ENCODE peak calls at places on chromosomes 2 and 18, in nine cellular contexts. D is foreskin fibroblast, L is psoas muscle, G is fibroblast of the aortic adventitia, U is K562, I is AG10803, J is fibroblast of lung, K is PC-9, Z is neural progenitor cell. A is an unnamed sample.
A peak's percentile ranks its signal among the peaks of the same experiment; 100 is the strongest.

GRCh38 chr2:182666674-182667320 is 49.3 kb upstream of the DNAJC10 start:
- DNase-seq in D (peak; percentile 54), L (no peak), G (peak; percentile 46), U (peak; percentile 39), I (peak; percentile 10), J (peak; percentile 40), K (no peak), Z (peak; percentile 39), A (peak; percentile 47)

GRCh38 chr2:101860157-101860556 is 131.6 kb upstream of the IL1R2 start:
- DNase-seq in D (no peak), L (no peak), G (no peak), U (no peak), I (no peak), J (no peak), K (no peak), Z (no peak), A (no peak)

GRCh38 chr2:150878347-150878746 is 383.3 kb downstream of the RBM43 start:
- DNase-seq in D (peak; percentile 86), L (no peak), G (peak; percentile 39), U (no peak), I (peak; percentile 37), J (peak; percentile 54), K (no peak), Z (no peak), A (no peak)

GRCh38 chr2:9207641-9208301 is 1.2 kb downstream of the ASAP2 start:
- DNase-seq in D (no peak), L (peak; percentile 16), G (peak; percentile 38), U (no peak), I (no peak), J (no peak), K (peak; percentile 29), Z (peak; percentile 27), A (peak; percentile 57)

GRCh38 chr2:203999844-204000243 is 63.3 kb downstream of the ICOS start:
- DNase-seq in D (no peak), L (no peak), G (no peak), U (no peak), I (no peak), J (no peak), K (no peak), Z (no peak), A (no peak)

GRCh38 chr18:46055841-46056240 is 16.2 kb downstream of the PSTPIP2 start:
- DNase-seq in D (no peak), L (no peak), G (no peak), U (no peak), I (no peak), J (no peak), K (no peak), Z (no peak), A (no peak)

GRCh38 chr18:27808678-27809077 is 368.3 kb downstream of the CDH2 start:
- DNase-seq in D (no peak), L (no peak), G (no peak), U (no peak), I (no peak), J (no peak), K (no peak), Z (no peak), A (no peak)

GRCh38 chr2:160225722-160226121 is 25.6 kb upstream of the ITGB6 start:
- DNase-seq in D (no peak), L (no peak), G (no peak), U (no peak), I (no peak), J (no peak), K (peak; percentile 42), Z (no peak), A (no peak)

GRCh38 chr2:23537991-23538390 is 153.0 kb downstream of the KLHL29 start:
- DNase-seq in D (peak; percentile 74), L (no peak), G (peak; percentile 40), U (no peak), I (peak; percentile 43), J (peak; percentile 37), K (no peak), Z (no peak), A (no peak)

GRCh38 chr2:188922191-188922590 is 52.0 kb upstream of the COL3A1 start:
- DNase-seq in D (peak; percentile 32), L (no peak), G (peak; percentile 27), U (no peak), I (no peak), J (no peak), K (no peak), Z (no peak), A (no peak)

GRCh38 chr2:65620524-65620923 is 188.1 kb upstream of the SPRED2 start:
- DNase-seq in D (no peak), L (no peak), G (no peak), U (no peak), I (no peak), J (peak; percentile 17), K (no peak), Z (peak; percentile 25), A (no peak)

GRCh38 chr2:239770240-239770639 is 254.9 kb downstream of the NDUFA10 start:
- DNase-seq in D (no peak), L (no peak), G (no peak), U (no peak), I (no peak), J (no peak), K (no peak), Z (no peak), A (no peak)

GRCh38 chr2:64328415-64328722 is 125.6 kb upstream of the LGALSL start:
- DNase-seq in D (no peak), L (no peak), G (no peak), U (no peak), I (no peak), J (no peak), K (no peak), Z (no peak), A (no peak)

GRCh38 chr2:64327510-64328414 is 126.2 kb upstream of the LGALSL start:
- DNase-seq in D (peak; percentile 43), L (no peak), G (no peak), U (no peak), I (peak; percentile 4), J (peak; percentile 30), K (no peak), Z (peak; percentile 58), A (peak; percentile 40)

GRCh38 chr2:64325852-64326577 is 127.9 kb upstream of the LGALSL start:
- DNase-seq in D (no peak), L (no peak), G (no peak), U (no peak), I (no peak), J (no peak), K (no peak), Z (no peak), A (no peak)

GRCh38 chr2:64326578-64327050 is 127.3 kb upstream of the LGALSL start:
- DNase-seq in D (no peak), L (no peak), G (no peak), U (no peak), I (no peak), J (no peak), K (no peak), Z (no peak), A (no peak)

DNA sequence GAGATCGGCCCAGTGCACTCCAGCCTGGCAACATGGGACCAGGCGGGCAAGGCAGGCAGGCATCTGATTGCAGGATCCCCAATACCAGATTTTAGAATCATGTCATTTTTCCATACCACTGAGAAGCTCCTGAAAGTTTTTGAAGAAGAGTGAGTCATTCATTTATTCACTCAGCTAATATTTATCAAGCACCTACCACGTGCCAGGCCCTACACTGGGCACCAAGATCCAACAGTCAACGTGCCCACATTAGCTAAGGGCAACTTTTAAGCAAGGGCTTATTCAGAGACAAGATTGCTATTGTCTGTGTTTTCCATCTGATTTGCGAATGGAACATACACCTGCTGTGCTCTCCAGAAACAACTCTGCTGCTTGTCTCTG is 126.8 kb upstream of the LGALSL start:
- DNase-seq in D (no peak), L (no peak), G (no peak), U (no peak), I (no peak), J (no peak), K (no peak), Z (no peak), A (no peak)
- H3K4me3 ChIP-seq in D (no peak overlapping the region), L (no peak overlapping the region), G (no peak overlapping the region), U (no peak overlapping the region), I (no peak overlapping the region), J (no peak overlapping the region), K (no peak overlapping the region), Z (no peak overlapping the region), A (no peak overlapping the region)

DNA sequence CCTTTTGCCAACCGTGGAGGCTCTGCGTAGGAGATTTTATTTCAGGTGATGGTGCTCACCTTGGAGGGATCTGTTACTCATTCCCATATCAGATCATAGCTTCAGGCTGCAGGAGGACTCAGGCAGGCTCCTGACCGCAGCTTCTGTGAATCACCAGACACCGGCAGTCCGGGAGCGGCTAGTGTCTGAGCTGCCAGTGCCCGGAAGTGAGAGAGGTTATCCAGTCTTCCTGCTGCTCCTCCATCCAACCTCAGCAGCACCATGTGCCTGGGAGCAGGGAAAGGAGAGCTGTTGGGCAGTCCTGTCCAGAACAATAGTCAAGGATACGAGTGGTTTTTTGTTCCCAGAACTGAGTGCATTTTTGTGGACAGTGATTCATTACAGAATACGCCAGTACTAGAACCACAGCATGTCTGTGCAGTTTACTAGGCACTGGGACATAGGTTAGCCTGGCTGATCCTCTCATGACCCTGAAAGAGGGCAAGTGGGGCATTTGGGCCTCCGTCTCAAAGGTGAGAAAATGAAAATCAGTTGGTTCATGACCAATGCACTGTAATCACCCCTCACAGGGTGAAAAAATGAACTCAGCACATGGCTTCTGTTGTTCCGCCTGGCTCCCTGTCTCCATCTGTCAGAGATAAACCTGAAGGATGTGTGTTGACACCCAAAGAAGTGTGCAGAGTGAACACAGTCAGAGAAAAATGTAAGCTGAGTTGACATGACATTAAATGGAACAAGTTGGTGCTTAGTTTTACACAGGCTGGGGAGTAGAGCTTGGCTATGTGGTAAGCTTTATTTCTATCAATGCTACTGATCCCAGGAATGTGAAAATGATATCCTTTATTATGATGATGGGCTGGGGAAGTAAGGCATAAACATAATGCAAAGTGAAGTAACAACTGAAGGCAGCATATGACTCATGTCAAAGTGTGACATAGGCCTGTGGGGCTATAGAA is 12.2 kb downstream of the FHOD3 start:
- DNase-seq in D (peak; percentile 98), L (peak; percentile 67), G (peak; percentile 99), U (no peak), I (peak; percentile 100), J (peak; percentile 89), K (peak; percentile 92), Z (no peak), A (peak; percentile 17)
- H3K4me3 ChIP-seq in D (no peak overlapping the region), L (no peak overlapping the region), G (no peak overlapping the region), U (no peak overlapping the region), I (peak overlapping the region; percentile 15), J (no peak overlapping the region), K (peak overlapping the region; percentile 41), Z (no peak overlapping the region), A (no peak overlapping the region)

DNA sequence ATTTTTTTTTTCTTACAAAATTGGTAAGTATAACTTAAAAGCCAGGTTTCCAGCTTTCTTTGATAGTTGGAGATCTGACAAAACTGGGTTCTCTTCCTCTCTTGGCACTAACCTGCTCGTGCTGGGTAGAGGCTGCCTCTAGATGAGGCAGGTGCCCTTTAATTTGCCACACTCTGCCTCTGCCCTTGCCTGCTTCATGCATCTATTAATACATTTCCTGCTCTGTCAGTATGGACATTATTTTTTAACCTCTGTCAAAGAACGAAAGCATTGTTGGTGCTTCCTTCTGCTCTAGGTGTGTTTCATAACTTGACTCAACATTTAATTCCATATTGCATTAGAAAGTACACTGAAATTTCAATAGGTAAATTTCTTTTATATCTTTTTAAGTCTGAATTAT is 490.7 kb upstream of the ZEB2 start:
- DNase-seq in D (no peak), L (no peak), G (no peak), U (no peak), I (no peak), J (no peak), K (no peak), Z (no peak), A (no peak)
- H3K4me3 ChIP-seq in D (no peak overlapping the region), L (no peak overlapping the region), G (no peak overlapping the region), U (no peak overlapping the region), I (no peak overlapping the region), J (no peak overlapping the region), K (no peak overlapping the region), Z (no peak overlapping the region), A (no peak overlapping the region)

GRCh38 chr2:99554238-99554637 is 64.4 kb upstream of the REV1 start:
- DNase-seq in D (no peak), L (no peak), G (no peak), U (no peak), I (no peak), J (no peak), K (no peak), Z (peak; percentile 63), A (no peak)
- H3K4me3 ChIP-seq in D (no peak overlapping the region), L (no peak overlapping the region), G (no peak overlapping the region), U (no peak overlapping the region), I (no peak overlapping the region), J (no peak overlapping the region), K (no peak overlapping the region), Z (no peak overlapping the region), A (no peak overlapping the region)

A was measured in endothelial cell of umbilical vein.